ENCODE peak calls at places on chromosomes 3 and 15, in six cellular contexts. One of them, this sample, is unnamed. For H3K27me3, the result is how much of the 10 kb centered on the place peaks cover.

GRCh38 chr3:59256233-59256632 is 206.4 kb upstream of the CFAP20DC start:
- DNase-seq in right lobe of liver: no peak
- DNase-seq in gastrocnemius medialis: no peak
- DNase-seq in breast epithelium: no peak
- DNase-seq in small intestine: no peak
- DNase-seq in CD8-positive, alpha-beta T cell: no peak
- DNase-seq in this sample: no peak

GRCh38 chr3:105791134-105791533 is 77.7 kb downstream of the CBLB start:
- DNase-seq in right lobe of liver: no peak
- DNase-seq in gastrocnemius medialis: peak
- DNase-seq in breast epithelium: no peak
- DNase-seq in small intestine: no peak
- DNase-seq in CD8-positive, alpha-beta T cell: no peak
- DNase-seq in this sample: no peak

GRCh38 chr3:130826516-130826915 is 67.4 kb upstream of the ATP2C1 start:
- DNase-seq in right lobe of liver: no peak
- DNase-seq in gastrocnemius medialis: no peak
- DNase-seq in breast epithelium: no peak
- DNase-seq in small intestine: no peak
- DNase-seq in CD8-positive, alpha-beta T cell: no peak
- DNase-seq in this sample: no peak

GRCh38 chr3:126212629-126213375 is 32.4 kb upstream of the ALDH1L1 start:
- DNase-seq in right lobe of liver: peak
- DNase-seq in gastrocnemius medialis: no peak
- DNase-seq in breast epithelium: peak
- DNase-seq in small intestine: no peak
- DNase-seq in CD8-positive, alpha-beta T cell: no peak
- DNase-seq in this sample: no peak

GRCh38 chr3:21290557-21290956 is 460.5 kb downstream of the ZNF385D start:
- DNase-seq in right lobe of liver: no peak
- DNase-seq in gastrocnemius medialis: no peak
- DNase-seq in breast epithelium: no peak
- DNase-seq in small intestine: no peak
- DNase-seq in CD8-positive, alpha-beta T cell: no peak
- DNase-seq in this sample: no peak

GRCh38 chr3:183306798-183307671 is 54.0 kb downstream of the B3GNT5 start:
- DNase-seq in right lobe of liver: peak
- DNase-seq in gastrocnemius medialis: peak
- DNase-seq in breast epithelium: peak
- DNase-seq in small intestine: peak
- DNase-seq in CD8-positive, alpha-beta T cell: peak
- DNase-seq in this sample: peak

GRCh38 chr3:117356296-117356695 is 646.7 kb downstream of the TUSC7 start:
- DNase-seq in right lobe of liver: no peak
- DNase-seq in gastrocnemius medialis: no peak
- DNase-seq in breast epithelium: no peak
- DNase-seq in small intestine: no peak
- DNase-seq in CD8-positive, alpha-beta T cell: no peak
- DNase-seq in this sample: no peak

GRCh38 chr15:58458076-58458475 is 26.3 kb downstream of the LIPC start:
- DNase-seq in right lobe of liver: no peak
- DNase-seq in gastrocnemius medialis: no peak
- DNase-seq in breast epithelium: no peak
- DNase-seq in small intestine: peak
- DNase-seq in CD8-positive, alpha-beta T cell: no peak
- DNase-seq in this sample: peak

GRCh38 chr15:74783072-74783807 is 1.4 kb downstream of the CSK start:
- DNase-seq in right lobe of liver: peak
- DNase-seq in gastrocnemius medialis: no peak
- DNase-seq in breast epithelium: no peak
- DNase-seq in small intestine: no peak
- DNase-seq in CD8-positive, alpha-beta T cell: no peak
- DNase-seq in this sample: peak

GRCh38 chr15:101145362-101145761 is 106.5 kb downstream of the CHSY1 start:
- DNase-seq in right lobe of liver: no peak
- DNase-seq in gastrocnemius medialis: no peak
- DNase-seq in breast epithelium: no peak
- DNase-seq in small intestine: no peak
- DNase-seq in CD8-positive, alpha-beta T cell: no peak
- DNase-seq in this sample: no peak
- H3K27me3 ChIP-seq in right lobe of liver: under half
- H3K27me3 ChIP-seq in gastrocnemius medialis: under half
- H3K27me3 ChIP-seq in breast epithelium: under half
- H3K27me3 ChIP-seq in small intestine: under half
- H3K27me3 ChIP-seq in CD8-positive, alpha-beta T cell: under half
- H3K27me3 ChIP-seq in this sample: under half

GRCh38 chr3:129615751-129616281 is 9.3 kb upstream of the PLXND1 start:
- DNase-seq in right lobe of liver: no peak
- DNase-seq in gastrocnemius medialis: no peak
- DNase-seq in breast epithelium: no peak
- DNase-seq in small intestine: no peak
- DNase-seq in CD8-positive, alpha-beta T cell: no peak
- DNase-seq in this sample: no peak

GRCh38 chr3:129613205-129613740 is 6.8 kb upstream of the PLXND1 start:
- DNase-seq in right lobe of liver: no peak
- DNase-seq in gastrocnemius medialis: no peak
- DNase-seq in breast epithelium: no peak
- DNase-seq in small intestine: no peak
- DNase-seq in CD8-positive, alpha-beta T cell: no peak
- DNase-seq in this sample: no peak

GRCh38 chr3:129614435-129614834 is 8.0 kb upstream of the PLXND1 start:
- DNase-seq in right lobe of liver: no peak
- DNase-seq in gastrocnemius medialis: no peak
- DNase-seq in breast epithelium: no peak
- DNase-seq in small intestine: no peak
- DNase-seq in CD8-positive, alpha-beta T cell: no peak
- DNase-seq in this sample: no peak

GRCh38 chr3:129616291-129616690 is 9.8 kb upstream of the PLXND1 start:
- DNase-seq in right lobe of liver: no peak
- DNase-seq in gastrocnemius medialis: no peak
- DNase-seq in breast epithelium: no peak
- DNase-seq in small intestine: no peak
- DNase-seq in CD8-positive, alpha-beta T cell: no peak
- DNase-seq in this sample: no peak

DNA sequence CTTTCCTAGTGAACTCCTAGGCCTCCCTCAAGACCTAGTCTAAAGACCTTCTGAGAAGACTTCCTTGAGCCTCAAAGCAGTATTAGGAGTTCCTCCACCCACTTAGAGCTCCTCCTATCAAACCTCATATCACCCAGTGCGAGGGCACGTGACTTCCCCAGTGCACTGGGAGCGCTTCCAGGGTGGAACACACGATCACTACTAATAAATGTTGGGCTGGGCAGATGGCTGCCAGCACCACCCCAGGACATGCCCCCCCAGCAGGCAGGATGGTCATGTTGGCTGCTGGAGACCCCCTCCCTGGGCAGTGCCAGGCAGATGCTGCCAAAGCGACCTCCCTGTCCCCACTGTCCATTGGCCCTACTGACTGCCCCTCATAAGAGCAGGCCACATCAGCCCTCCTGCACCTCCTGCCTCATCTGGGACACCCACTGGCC is 8.5 kb upstream of the PLXND1 start:
- DNase-seq in right lobe of liver: no peak
- DNase-seq in gastrocnemius medialis: no peak
- DNase-seq in breast epithelium: no peak
- DNase-seq in small intestine: peak
- DNase-seq in CD8-positive, alpha-beta T cell: no peak
- DNase-seq in this sample: no peak
- H3K27me3 ChIP-seq in right lobe of liver: under half
- H3K27me3 ChIP-seq in gastrocnemius medialis: under half
- H3K27me3 ChIP-seq in breast epithelium: under half
- H3K27me3 ChIP-seq in small intestine: under half
- H3K27me3 ChIP-seq in CD8-positive, alpha-beta T cell: under half
- H3K27me3 ChIP-seq in this sample: under half

GRCh38 chr15:34496616-34497015 is 59.0 kb upstream of the GOLGA8A start:
- DNase-seq in right lobe of liver: no peak
- DNase-seq in gastrocnemius medialis: no peak
- DNase-seq in breast epithelium: no peak
- DNase-seq in small intestine: no peak
- DNase-seq in CD8-positive, alpha-beta T cell: no peak
- DNase-seq in this sample: no peak

DNA sequence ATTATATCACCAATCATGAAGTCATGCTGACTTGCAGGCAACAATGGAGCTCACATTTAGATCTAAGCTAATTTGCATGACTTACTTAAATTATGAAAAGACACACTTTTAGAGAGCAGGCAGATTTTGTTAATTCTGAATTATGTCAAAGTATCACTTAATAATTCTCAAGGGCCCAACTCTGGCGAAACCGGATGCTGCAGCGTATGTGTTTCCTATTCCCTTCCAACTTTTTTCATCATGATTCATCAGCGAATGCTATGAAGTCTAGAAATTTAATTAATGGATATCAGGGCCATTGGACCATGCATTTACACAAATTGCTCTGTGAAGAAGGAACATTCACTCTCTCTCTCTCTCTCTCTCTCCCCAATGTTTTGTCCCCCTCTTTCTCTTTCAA is 63.5 kb upstream of the GOLGA8A start:
- DNase-seq in right lobe of liver: no peak
- DNase-seq in gastrocnemius medialis: no peak
- DNase-seq in breast epithelium: no peak
- DNase-seq in small intestine: no peak
- DNase-seq in CD8-positive, alpha-beta T cell: no peak
- DNase-seq in this sample: no peak
- H3K27me3 ChIP-seq in right lobe of liver: under half
- H3K27me3 ChIP-seq in gastrocnemius medialis: under half
- H3K27me3 ChIP-seq in breast epithelium: under half
- H3K27me3 ChIP-seq in small intestine: under half
- H3K27me3 ChIP-seq in CD8-positive, alpha-beta T cell: under half
- H3K27me3 ChIP-seq in this sample: under half

DNA sequence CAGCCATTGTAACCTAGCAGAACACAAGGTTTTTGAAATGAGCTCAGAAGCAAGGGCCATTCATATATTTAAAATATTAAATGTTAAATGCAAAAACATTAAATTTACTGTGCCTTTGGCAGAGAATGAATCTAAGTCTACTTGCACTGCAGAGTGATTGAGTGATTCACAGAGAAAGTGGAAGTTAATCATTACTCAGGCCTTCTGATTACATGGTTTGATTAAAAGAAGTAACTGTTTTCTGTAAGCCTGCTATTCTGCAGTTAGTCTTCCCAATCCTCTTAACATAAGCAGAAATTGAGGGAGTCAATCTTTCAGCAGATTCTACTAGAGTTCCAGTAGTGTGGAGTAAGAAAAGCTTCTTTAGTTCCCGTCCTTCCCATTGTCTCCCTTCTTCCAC is 1.5 kb downstream of the NLGN1 start:
- DNase-seq in right lobe of liver: no peak
- DNase-seq in gastrocnemius medialis: no peak
- DNase-seq in breast epithelium: no peak
- DNase-seq in small intestine: no peak
- DNase-seq in CD8-positive, alpha-beta T cell: no peak
- DNase-seq in this sample: no peak
- H3K27me3 ChIP-seq in right lobe of liver: under half
- H3K27me3 ChIP-seq in gastrocnemius medialis: under half
- H3K27me3 ChIP-seq in breast epithelium: under half
- H3K27me3 ChIP-seq in small intestine: under half
- H3K27me3 ChIP-seq in CD8-positive, alpha-beta T cell: under half
- H3K27me3 ChIP-seq in this sample: under half

GRCh38 chr3:99635348-99635747 is 3.0 kb upstream of the COL8A1 start:
- DNase-seq in right lobe of liver: no peak
- DNase-seq in gastrocnemius medialis: no peak
- DNase-seq in breast epithelium: no peak
- DNase-seq in small intestine: no peak
- DNase-seq in CD8-positive, alpha-beta T cell: no peak
- DNase-seq in this sample: no peak
- H3K27me3 ChIP-seq in right lobe of liver: under half
- H3K27me3 ChIP-seq in gastrocnemius medialis: under half
- H3K27me3 ChIP-seq in breast epithelium: under half
- H3K27me3 ChIP-seq in small intestine: under half
- H3K27me3 ChIP-seq in CD8-positive, alpha-beta T cell: under half
- H3K27me3 ChIP-seq in this sample: under half

GRCh38 chr3:169664034-169664820 is 715 bp upstream of the MECOM start:
- DNase-seq in right lobe of liver: no peak
- DNase-seq in gastrocnemius medialis: no peak
- DNase-seq in breast epithelium: no peak
- DNase-seq in small intestine: no peak
- DNase-seq in CD8-positive, alpha-beta T cell: no peak
- DNase-seq in this sample: no peak
- H3K27me3 ChIP-seq in right lobe of liver: under half
- H3K27me3 ChIP-seq in gastrocnemius medialis: half or more
- H3K27me3 ChIP-seq in breast epithelium: half or more
- H3K27me3 ChIP-seq in small intestine: under half
- H3K27me3 ChIP-seq in CD8-positive, alpha-beta T cell: half or more
- H3K27me3 ChIP-seq in this sample: half or more

GRCh38 chr3:123432832-123433523 is 15.9 kb downstream of the ADCY5 start:
- DNase-seq in right lobe of liver: no peak
- DNase-seq in gastrocnemius medialis: no peak
- DNase-seq in breast epithelium: no peak
- DNase-seq in small intestine: no peak
- DNase-seq in CD8-positive, alpha-beta T cell: no peak
- DNase-seq in this sample: no peak
- H3K27me3 ChIP-seq in right lobe of liver: under half
- H3K27me3 ChIP-seq in gastrocnemius medialis: under half
- H3K27me3 ChIP-seq in breast epithelium: under half
- H3K27me3 ChIP-seq in small intestine: under half
- H3K27me3 ChIP-seq in CD8-positive, alpha-beta T cell: under half
- H3K27me3 ChIP-seq in this sample: under half

DNA sequence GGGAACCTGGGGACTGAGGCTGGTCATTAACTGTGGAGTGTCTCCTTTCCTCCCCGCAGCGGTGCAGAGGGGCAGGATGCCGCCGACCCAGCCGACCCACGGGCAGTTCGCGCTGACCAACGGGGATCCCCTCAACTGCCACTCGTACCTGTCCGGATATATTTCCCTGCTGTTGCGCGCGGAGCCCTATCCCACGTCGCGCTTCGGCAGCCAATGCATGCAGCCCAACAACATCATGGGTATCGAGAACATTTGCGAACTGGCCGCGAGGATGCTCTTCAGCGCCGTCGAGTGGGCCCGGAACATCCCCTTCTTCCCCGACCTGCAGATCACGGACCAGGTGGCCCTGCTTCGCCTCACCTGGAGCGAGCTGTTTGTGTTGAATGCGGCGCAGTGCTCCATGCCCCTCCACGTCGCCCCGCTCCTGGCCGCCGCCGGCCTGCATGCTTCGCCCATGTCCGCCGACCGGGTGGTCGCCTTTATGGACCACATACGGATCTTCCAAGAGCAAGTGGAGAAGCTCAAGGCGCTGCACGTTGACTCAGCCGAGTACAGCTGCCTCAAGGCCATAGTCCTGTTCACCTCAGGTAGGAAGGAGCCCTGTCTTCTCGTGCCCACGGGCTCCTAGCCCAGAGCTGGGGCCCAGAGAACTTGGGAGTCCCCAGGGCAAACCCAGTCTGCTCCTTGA is 3.7 kb downstream of the NR2F2 start:
- DNase-seq in right lobe of liver: peak
- DNase-seq in gastrocnemius medialis: no peak
- DNase-seq in breast epithelium: no peak
- DNase-seq in small intestine: no peak
- DNase-seq in CD8-positive, alpha-beta T cell: no peak
- DNase-seq in this sample: no peak
- H3K27me3 ChIP-seq in right lobe of liver: under half
- H3K27me3 ChIP-seq in gastrocnemius medialis: under half
- H3K27me3 ChIP-seq in breast epithelium: under half
- H3K27me3 ChIP-seq in small intestine: under half
- H3K27me3 ChIP-seq in CD8-positive, alpha-beta T cell: half or more
- H3K27me3 ChIP-seq in this sample: under half

This sample was measured in MM.1S.